ENCODE peak calls at places on chromosomes 7 and 10, in six cellular contexts. E is NCI-H2081; W is endothelial cell; C is hepatocyte; I is stimulated activated naive B cell treated with anti-CD40 and anti-IgM and Interleukin-4, amounts not matched to agents 10 μg/mL and 1 μg/mL and 100 μg/mL, for 72 hours; J is stimulated activated CD4-positive, alpha-beta T cell treated with anti-CD3 and anti-CD28 coated beads, Interleukin-2, amount 100 ng/mL, for 48 hours. F is an unnamed sample.

GRCh38 chr7:134029743-134030142 is 97.4 kb upstream of the LRGUK start:
- DNase-seq in C (no peak), E (no peak), J (no peak), W (no peak), I (no peak), F (no peak)

GRCh38 chr7:52009195-52009594 is 692.6 kb upstream of the COBL start:
- DNase-seq in I (no peak), E (no peak), J (no peak), W (no peak), C (peak), F (peak)

GRCh38 chr7:151008511-151009323 is 15.6 kb downstream of the ATG9B start:
- DNase-seq in I (peak), J (peak), E (no peak), C (peak), W (peak), F (no peak)

GRCh38 chr10:103758294-103758681 is 97.1 kb downstream of the SH3PXD2A start:
- DNase-seq in J (no peak), I (no peak), W (no peak), E (no peak), C (no peak), F (peak)

GRCh38 chr7:99624487-99624886 is 7.7 kb downstream of the ZSCAN25 start:
- DNase-seq in J (no peak), I (no peak), E (no peak), C (no peak), W (no peak), F (no peak)

GRCh38 chr7:20793686-20794394 is 7.2 kb upstream of the SP8 start:
- DNase-seq in J (no peak), I (no peak), E (peak), W (no peak), C (no peak), F (no peak)

GRCh38 chr10:26890956-26891355 is 30.2 kb upstream of the ABI1 start:
- DNase-seq in J (peak), W (peak), I (peak), E (peak), C (peak), F (peak)

GRCh38 chr10:17227367-17228080 is 517 bp upstream of the VIM start:
- DNase-seq in C (no peak), E (no peak), J (no peak), W (no peak), I (peak), F (no peak)

GRCh38 chr7:132270517-132270916 is 305.8 kb downstream of the PLXNA4 start:
- DNase-seq in I (no peak), J (no peak), W (no peak), C (peak), E (no peak), F (no peak)

GRCh38 chr7:38321050-38321449 is 47.6 kb upstream of the TARP start:
- DNase-seq in I (no peak), E (no peak), C (no peak), W (no peak), J (no peak), F (no peak)

GRCh38 chr7:70091362-70091761 is 493.1 kb downstream of the AUTS2 start:
- DNase-seq in J (no peak), W (no peak), I (no peak), C (no peak), E (no peak), F (no peak)

GRCh38 chr7:30556854-30557644 is 37.6 kb upstream of the GARS1 start:
- DNase-seq in C (no peak), E (peak), I (no peak), J (no peak), W (no peak), F (no peak)

GRCh38 chr7:38625866-38626265 is 5.3 kb downstream of the AMPH start:
- DNase-seq in J (no peak), I (no peak), W (no peak), C (no peak), E (no peak), F (no peak)

GRCh38 chr7:157575181-157575580 is 238.4 kb downstream of the DNAJB6 start:
- DNase-seq in W (no peak), E (no peak), C (no peak), I (no peak), J (no peak), F (no peak)

GRCh38 chr10:18097524-18097923 is 42.7 kb upstream of the CACNB2 start:
- DNase-seq in J (no peak), C (no peak), I (no peak), W (no peak), E (no peak), F (no peak)

GRCh38 chr7:151276651-151277590 is 28.4 kb upstream of the SMARCD3 start:
- DNase-seq in E (peak), W (peak), J (peak), C (peak), I (peak), F (peak)

GRCh38 chr7:75892634-75893272 is 13.9 kb downstream of the RHBDD2 start:
- DNase-seq in W (no peak), C (peak), E (no peak), I (no peak), J (no peak), F (peak)

GRCh38 chr10:50224330-50224952 is 26.9 kb downstream of the ASAH2 start:
- DNase-seq in W (peak), E (peak), C (peak), J (peak), I (peak), F (peak)

GRCh38 chr7:590731-591551 is 71.3 kb upstream of the PDGFA start:
- DNase-seq in E (no peak), I (no peak), J (no peak), W (no peak), C (no peak), F (no peak)

GRCh38 chr10:96642973-96643372 is 56.2 kb upstream of the TM9SF3 start:
- DNase-seq in I (peak), E (peak), C (peak), W (peak), J (peak), F (peak)

GRCh38 chr7:95469850-95470249 is 15.9 kb upstream of the ASB4 start:
- DNase-seq in C (peak), I (no peak), W (peak), J (no peak), E (peak), F (peak)

GRCh38 chr7:47490501-47491265 is 91.2 kb downstream of the TNS3 start:
- DNase-seq in I (no peak), C (no peak), J (no peak), W (no peak), E (no peak), F (no peak)

GRCh38 chr7:84181628-84182027 is 13.0 kb downstream of the SEMA3A start:
- DNase-seq in E (no peak), I (no peak), C (no peak), W (no peak), J (no peak), F (no peak)

GRCh38 chr10:69361303-69361614 is 55.5 kb downstream of the TACR2 start:
- DNase-seq in C (no peak), E (no peak), W (no peak), J (no peak), I (no peak), F (no peak)

GRCh38 chr10:50739618-50740350 is at the start of gene ASAH2B:
- DNase-seq in W (peak), J (peak), C (peak), E (peak), I (peak), F (peak)

GRCh38 chr7:132650498-132650897 is 74.2 kb upstream of the PLXNA4 start:
- DNase-seq in W (no peak), I (no peak), C (peak), J (no peak), E (no peak), F (no peak)

GRCh38 chr10:102629661-102630614 is 14.3 kb upstream of the TRIM8 start:
- DNase-seq in W (peak), J (no peak), I (no peak), C (peak), E (no peak), F (no peak)

GRCh38 chr7:51267169-51267568 is 49.4 kb downstream of the COBL start:
- DNase-seq in J (no peak), C (no peak), I (no peak), W (no peak), E (no peak), F (no peak)

GRCh38 chr10:58796242-58796641 is 283.6 kb downstream of the BICC1 start:
- DNase-seq in W (peak), C (no peak), I (no peak), E (no peak), J (no peak), F (no peak)

GRCh38 chr10:79274279-79275104 is 72.8 kb upstream of the PPIF start:
- DNase-seq in E (no peak), J (no peak), I (no peak), W (no peak), C (peak), F (no peak)

GRCh38 chr10:131556897-131557500 is 245.5 kb upstream of the TCERG1L start:
- DNase-seq in C (no peak), J (no peak), E (no peak), W (no peak), I (no peak), F (peak)

GRCh38 chr7:93914581-93915066 is 6.9 kb upstream of the GNG11 start:
- DNase-seq in E (no peak), W (no peak), C (no peak), I (no peak), J (no peak), F (no peak)

GRCh38 chr10:115141254-115141653 is 48.1 kb downstream of the ATRNL1 start:
- DNase-seq in E (no peak), W (no peak), I (no peak), C (peak), J (no peak), F (no peak)

GRCh38 chr10:76784076-76784475 is 853.5 kb downstream of the KCNMA1 start:
- DNase-seq in W (no peak), J (no peak), I (no peak), C (no peak), E (no peak), F (no peak)

GRCh38 chr10:89209718-89210117 is 2.6 kb upstream of the CH25H start:
- DNase-seq in I (no peak), E (no peak), C (no peak), J (no peak), W (no peak), F (no peak)

GRCh38 chr10:80207768-80208385 is 2.5 kb upstream of the ANXA11 start:
- DNase-seq in W (no peak), J (no peak), E (no peak), I (no peak), C (no peak), F (no peak)